ENCODE peak calls at places on chromosomes 2 and 18, in five cellular contexts. R, F, V, P and D are unnamed samples.

GRCh38 chr2:218194880-218195279 is 22.1 kb upstream of the ARPC2 start:
- DNase-seq in R (no peak), F (no peak), V (no peak), P (no peak), D (no peak)

GRCh38 chr2:189409136-189409535 is 32.1 kb upstream of the WDR75 start:
- DNase-seq in R (no peak), F (no peak), V (no peak), P (no peak), D (no peak)

GRCh38 chr18:63297678-63298392 is 21.7 kb downstream of the BCL2 start:
- DNase-seq in R (no peak), F (no peak), V (no peak), P (no peak), D (no peak)

GRCh38 chr2:224410946-224411561 is 9.1 kb upstream of the FAM124B start:
- DNase-seq in R (no peak), F (no peak), V (no peak), P (no peak), D (no peak)

GRCh38 chr18:63216911-63217311 is 102.7 kb downstream of the BCL2 start:
- DNase-seq in R (no peak), F (no peak), V (no peak), P (no peak), D (no peak)

GRCh38 chr2:29841386-29842004 is 79.9 kb downstream of the ALK start:
- DNase-seq in R (no peak), F (no peak), V (peak; percentile 32), P (no peak), D (peak; percentile 42)

GRCh38 chr2:11891591-11891990 is 145.2 kb downstream of the LPIN1 start:
- DNase-seq in R (no peak), F (no peak), V (no peak), P (no peak), D (no peak)

GRCh38 chr18:25725461-25725860 is 365.0 kb downstream of the SS18 start:
- DNase-seq in R (no peak), F (no peak), V (no peak), P (no peak), D (no peak)

GRCh38 chr2:74440378-74441110 is 1.2 kb downstream of the RTKN start:
- DNase-seq in R (no peak), F (peak; percentile 57), V (peak; percentile 58), P (peak; percentile 92), D (peak; percentile 93)

GRCh38 chr2:109284816-109285215 is 155.8 kb downstream of the SH3RF3 start:
- DNase-seq in R (no peak), F (no peak), V (no peak), P (peak; percentile 81), D (no peak)

GRCh38 chr2:230870544-230871360 is 6.0 kb downstream of the ITM2C start:
- DNase-seq in R (no peak), F (peak; percentile 13), V (no peak), P (no peak), D (no peak)

GRCh38 chr18:9156604-9157249 is 20.1 kb downstream of the ANKRD12 start:
- DNase-seq in R (no peak), F (no peak), V (no peak), P (no peak), D (no peak)

GRCh38 chr2:236768393-236769140 is 198.9 kb downstream of the ACKR3 start:
- DNase-seq in R (no peak), F (no peak), V (no peak), P (no peak), D (no peak)

GRCh38 chr2:240465765-240466578 is 30.5 kb downstream of the GPC1 start:
- DNase-seq in R (peak; percentile 47), F (peak; percentile 11), V (no peak), P (peak; percentile 47), D (peak; percentile 21)

GRCh38 chr2:227464356-227464755 is 7.6 kb upstream of the AGFG1 start:
- DNase-seq in R (no peak), F (no peak), V (no peak), P (no peak), D (no peak)

GRCh38 chr2:40451926-40452605 is at the start of gene SLC8A1:
- DNase-seq in R (no peak), F (no peak), V (peak; percentile 44), P (peak; percentile 51), D (peak; percentile 67)

GRCh38 chr2:15436195-15436594 is 124.9 kb downstream of the NBAS start:
- DNase-seq in R (no peak), F (no peak), V (no peak), P (no peak), D (no peak)

GRCh38 chr2:102488063-102488462 is 15.0 kb downstream of the SLC9A4 start:
- DNase-seq in R (no peak), F (no peak), V (no peak), P (no peak), D (no peak)

DNA sequence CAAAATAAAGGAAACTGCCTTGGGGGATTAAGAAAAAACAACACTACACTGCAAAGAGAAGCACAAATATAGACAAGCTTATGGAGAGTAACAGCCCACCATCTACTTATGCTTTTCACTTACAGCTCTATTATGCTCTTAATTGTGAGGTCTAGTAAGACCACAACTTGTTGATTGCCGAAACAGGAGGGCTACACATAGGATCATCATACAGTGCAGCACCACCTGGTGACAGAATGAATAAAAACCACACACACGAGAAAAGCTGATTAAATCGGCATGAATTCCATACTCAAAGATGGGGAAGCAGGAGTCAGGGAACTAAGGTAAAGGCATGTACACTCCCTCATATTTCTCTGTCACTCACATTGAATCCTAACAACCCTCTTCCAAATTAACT is 259.2 kb downstream of the IKZF2 start:
- DNase-seq in R (no peak), F (no peak), V (peak; percentile 68), P (no peak), D (no peak)
- TF ChIP-seq CTCF in R (no peak), F (no peak), V (peak; percentile 78), P (peak; percentile 21), D (no peak)

DNA sequence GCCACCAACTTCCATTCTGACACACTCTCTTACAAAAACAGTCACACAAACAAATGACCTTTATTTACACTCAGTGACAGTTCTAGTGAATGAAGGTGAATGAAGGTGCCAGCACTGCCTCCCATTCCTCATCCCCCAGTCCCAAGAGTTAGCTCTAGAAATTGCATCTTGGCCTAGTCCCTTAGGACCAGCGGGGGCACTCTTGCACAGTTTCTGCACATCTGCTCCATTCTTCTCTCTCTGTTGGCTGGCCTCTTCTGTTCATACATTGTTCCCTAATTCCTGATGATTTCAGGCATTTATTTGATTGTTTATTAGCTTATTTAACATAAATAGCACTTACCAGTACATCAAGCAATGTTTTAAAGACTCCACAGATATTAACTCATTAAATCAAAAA is 30.9 kb downstream of the GAREM1 start:
- DNase-seq in R (no peak), F (no peak), V (peak; percentile 0), P (no peak), D (no peak)
- TF ChIP-seq CTCF in R (no peak), F (no peak), V (peak; percentile 23), P (no peak), D (no peak)

GRCh38 chr2:85754313-85755095 is 713 bp downstream of the ATOH8 start:
- DNase-seq in R (no peak), F (no peak), V (no peak), P (peak; percentile 71), D (peak; percentile 74)
- TF ChIP-seq CTCF in R (no peak), F (no peak), V (peak; percentile 35), P (peak; percentile 15), D (no peak)

DNA sequence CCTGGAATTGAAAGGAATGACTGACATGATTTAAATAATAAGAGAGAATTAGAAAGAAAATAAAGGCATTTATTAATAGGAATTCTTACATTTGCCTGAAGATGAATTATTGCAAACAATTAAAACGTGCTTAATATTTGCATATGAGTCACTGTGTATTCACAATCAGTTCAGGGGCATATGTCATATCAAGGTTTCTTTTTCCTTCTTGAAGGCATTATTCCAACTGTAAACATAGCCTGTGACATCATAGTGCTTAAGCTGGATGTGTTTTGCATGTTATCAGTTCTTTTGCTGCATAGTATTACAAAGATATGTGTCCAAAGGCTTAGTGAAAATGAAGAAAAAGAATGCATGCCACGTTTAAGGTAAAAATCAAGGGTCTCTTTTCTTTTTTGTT is 80.8 kb downstream of the MEIS1 start:
- DNase-seq in R (no peak), F (no peak), V (no peak), P (no peak), D (no peak)
- TF ChIP-seq CTCF in R (no peak), F (no peak), V (no peak), P (no peak), D (no peak)

DNA sequence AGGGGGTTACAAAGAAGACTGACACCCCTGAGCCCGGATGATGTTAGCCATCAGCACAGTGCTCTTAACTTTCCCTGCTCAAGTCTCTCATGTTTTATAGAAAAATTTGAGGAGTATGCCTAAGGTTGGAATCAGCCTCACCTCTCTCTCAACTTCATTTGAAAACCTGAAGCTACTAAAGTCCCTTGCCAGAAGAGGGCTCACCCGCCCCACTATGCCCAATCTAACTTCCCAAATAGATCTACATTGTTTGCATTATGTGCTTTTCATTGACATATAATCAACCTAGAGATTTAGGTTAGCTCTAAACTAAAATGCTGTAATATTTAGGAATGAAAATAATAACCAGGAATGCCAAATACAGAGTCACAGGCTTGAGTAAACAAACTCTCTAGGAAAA is 305.4 kb downstream of the NCKAP5 start:
- DNase-seq in R (no peak), F (no peak), V (no peak), P (no peak), D (no peak)
- TF ChIP-seq CTCF in R (no peak), F (no peak), V (peak; percentile 27), P (no peak), D (no peak)

GRCh38 chr2:64976276-64976675 is 12.9 kb upstream of the SLC1A4 start:
- DNase-seq in R (no peak), F (no peak), V (no peak), P (no peak), D (no peak)

GRCh38 chr2:64979744-64980143 is 9.5 kb upstream of the SLC1A4 start:
- DNase-seq in R (no peak), F (no peak), V (no peak), P (no peak), D (no peak)

GRCh38 chr2:64980192-64980591 is 9.0 kb upstream of the SLC1A4 start:
- DNase-seq in R (no peak), F (no peak), V (no peak), P (no peak), D (no peak)

GRCh38 chr2:64975232-64975791 is 13.9 kb upstream of the SLC1A4 start:
- DNase-seq in R (no peak), F (no peak), V (no peak), P (peak; percentile 90), D (no peak)

GRCh38 chr2:64978514-64979268 is 10.5 kb upstream of the SLC1A4 start:
- DNase-seq in R (no peak), F (no peak), V (peak; percentile 32), P (no peak), D (no peak)
- TF ChIP-seq CTCF in R (peak; percentile 17), F (no peak), V (peak; percentile 71), P (peak; percentile 24), D (no peak)

DNA sequence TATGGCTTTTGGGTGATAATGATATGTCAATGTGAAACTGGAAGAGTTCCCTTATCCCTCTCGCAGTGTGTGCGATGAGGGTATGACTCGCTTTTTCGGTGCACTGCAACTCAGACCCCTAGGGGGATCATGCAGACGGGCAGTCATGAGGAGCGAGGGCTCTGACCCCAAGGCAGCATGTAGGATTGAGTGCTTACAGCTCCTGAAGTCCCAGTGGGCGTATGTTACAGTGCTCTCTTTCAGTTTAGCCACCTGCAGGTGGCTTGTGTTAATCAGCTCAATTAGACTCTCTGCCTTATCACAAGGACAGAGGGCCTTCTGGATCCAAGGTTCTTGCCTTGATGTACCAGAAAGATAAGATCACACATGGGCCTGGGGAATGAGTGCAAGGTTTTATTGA is 1269.9 kb upstream of the GYPC start:
- DNase-seq in R (no peak), F (no peak), V (no peak), P (no peak), D (peak; percentile 44)
- TF ChIP-seq CTCF in R (no peak), F (no peak), V (no peak), P (no peak), D (peak; percentile 31)